ENCODE peak calls at places on chromosomes 5 and 9, in six cellular contexts. Q is activated CD4-positive, alpha-beta T cell treated with anti-CD3 and anti-CD28 coated beads, Interleukin-2, amount 10 ng/mL, durations not matched to agents 7 days and 5 days; G is germinal center; X is stimulated activated naive B cell treated with anti-CD40 and anti-IgM and Interleukin-4, amounts not matched to agents 10 μg/mL and 1 μg/mL and 100 μg/mL, for 72 hours; E is CD8-positive, alpha-beta memory T cell; T is NT2/D1. D is an unnamed sample.

GRCh38 chr5:156475831-156476551 is 149.0 kb downstream of the SGCD start:
- DNase-seq in G (no peak), X (no peak), E (no peak), T (peak), Q (no peak), D (no peak)

GRCh38 chr9:109418827-109419226 is 79.3 kb downstream of the PTPN3 start:
- DNase-seq in Q (no peak), G (no peak), X (no peak), T (no peak), E (no peak), D (no peak)

GRCh38 chr9:92954078-92954861 is 6.9 kb downstream of the FGD3 start:
- DNase-seq in Q (peak), E (peak), T (no peak), G (no peak), X (peak), D (peak)

GRCh38 chr5:43422143-43422542 is 10.0 kb upstream of the CCL28 start:
- DNase-seq in E (no peak), G (no peak), Q (no peak), X (no peak), T (no peak), D (no peak)

GRCh38 chr5:154885438-154885837 is 27.0 kb downstream of the CNOT8 start:
- DNase-seq in T (no peak), G (no peak), Q (no peak), X (no peak), E (no peak), D (no peak)

GRCh38 chr5:43840424-43841232 is 237.6 kb downstream of the NNT start:
- DNase-seq in X (no peak), G (no peak), E (no peak), T (no peak), Q (no peak), D (no peak)

GRCh38 chr9:133822439-133823065 is 84.4 kb upstream of the SARDH start:
- DNase-seq in E (no peak), Q (no peak), X (peak), T (no peak), G (peak), D (no peak)

GRCh38 chr9:121557581-121558422 is 58.2 kb upstream of the GGTA1 start:
- DNase-seq in G (peak), T (peak), Q (peak), E (no peak), X (no peak), D (no peak)

GRCh38 chr9:128249914-128250838 is 25.6 kb downstream of the GOLGA2 start:
- DNase-seq in E (peak), T (peak), Q (peak), X (peak), G (peak), D (peak)

GRCh38 chr5:108607421-108607820 is 140.3 kb upstream of the FER start:
- DNase-seq in G (no peak), E (no peak), X (no peak), Q (no peak), T (no peak), D (no peak)

GRCh38 chr9:136532799-136533774 is 12.8 kb downstream of the NOTCH1 start:
- DNase-seq in G (no peak), X (no peak), E (peak), T (no peak), Q (peak), D (peak)

GRCh38 chr9:27473135-27473534 is 51.0 kb upstream of the IFNK start:
- DNase-seq in T (no peak), E (no peak), X (no peak), Q (no peak), G (no peak), D (no peak)

GRCh38 chr5:52863715-52864114 is 76.0 kb downstream of the ITGA1 start:
- DNase-seq in T (no peak), Q (no peak), E (no peak), G (no peak), X (no peak), D (no peak)

GRCh38 chr9:91516061-91516460 is 92.4 kb upstream of the NFIL3 start:
- DNase-seq in Q (no peak), X (no peak), G (no peak), T (no peak), E (no peak), D (no peak)

GRCh38 chr9:136546697-136547481 is 1.0 kb upstream of the NOTCH1 start:
- DNase-seq in G (peak), Q (peak), E (peak), T (no peak), X (peak), D (peak)

GRCh38 chr5:173302546-173303155 is 25.6 kb downstream of the STC2 start:
- DNase-seq in E (no peak), T (no peak), X (no peak), Q (no peak), G (no peak), D (no peak)

GRCh38 chr5:178196986-178197385 is 7.3 kb upstream of the HNRNPAB start:
- DNase-seq in G (no peak), Q (no peak), X (no peak), E (no peak), T (no peak), D (no peak)

GRCh38 chr9:22097712-22098111 is 88.6 kb upstream of the CDKN2B start:
- DNase-seq in T (no peak), Q (no peak), X (no peak), G (no peak), E (no peak), D (no peak)

GRCh38 chr5:152376871-152377270 is 28.2 kb downstream of the NMUR2 start:
- DNase-seq in T (no peak), Q (no peak), G (no peak), X (no peak), E (no peak), D (no peak)